ENCODE peak calls at places on chromosome 21, in ten cellular contexts. W is HFF-Myc; N is AG10803; T is body of pancreas; M is WTC11; L is HFFc6; F is astrocyte of the spinal cord; H is fibroblast of the aortic adventitia; U is GM23338; E is CD4-positive, alpha-beta T cell. Q is an unnamed sample.

GRCh38 chr21:41751621-41752020 is 15.2 kb downstream of the RIPK4 start:
- DNase-seq in W (no peak), N (no peak), T (no peak), M (no peak), L (no peak), F (no peak), H (no peak), U (no peak), E (no peak), Q (no peak)

GRCh38 chr21:18354947-18355346 is 48.6 kb downstream of the TMPRSS15 start:
- DNase-seq in W (no peak), N (no peak), T (no peak), M (no peak), L (no peak), F (peak), H (peak), U (no peak), E (no peak), Q (no peak)

GRCh38 chr21:30044447-30045064 is 104.8 kb upstream of the GRIK1 start:
- DNase-seq in W (peak), N (peak), T (peak), M (no peak), L (no peak), F (peak), H (peak), U (peak), E (no peak), Q (no peak)

GRCh38 chr21:44006656-44007055 is 5.5 kb upstream of the TRAPPC10 start:
- DNase-seq in W (no peak), N (peak), T (no peak), M (no peak), L (peak), F (no peak), H (peak), U (no peak), E (no peak), Q (peak)

GRCh38 chr21:38771536-38771935 is 34.2 kb upstream of the ETS2 start:
- DNase-seq in W (no peak), N (no peak), T (no peak), M (no peak), L (peak), F (no peak), H (peak), U (no peak), E (no peak), Q (no peak)

GRCh38 chr21:16535100-16535418 is 805.3 kb downstream of the USP25 start:
- DNase-seq in W (peak), N (peak), T (peak), M (no peak), L (peak), F (peak), H (peak), U (no peak), E (no peak), Q (no peak)

GRCh38 chr21:40457741-40458140 is 389.2 kb downstream of the DSCAM start:
- DNase-seq in W (no peak), N (no peak), T (no peak), M (no peak), L (no peak), F (no peak), H (no peak), U (no peak), E (no peak), Q (no peak)

GRCh38 chr21:17828223-17828622 is 9.1 kb upstream of the C21orf91 start:
- DNase-seq in W (no peak), N (peak), T (no peak), M (no peak), L (peak), F (peak), H (peak), U (no peak), E (no peak), Q (no peak)

GRCh38 chr21:45457161-45457831 is 52.3 kb downstream of the COL18A1 start:
- DNase-seq in W (no peak), N (no peak), T (no peak), M (no peak), L (no peak), F (no peak), H (no peak), U (no peak), E (no peak), Q (peak)

GRCh38 chr21:34196996-34197395 is 123.6 kb downstream of the MRPS6 start:
- DNase-seq in W (no peak), N (no peak), T (no peak), M (no peak), L (no peak), F (no peak), H (no peak), U (no peak), E (no peak), Q (no peak)

GRCh38 chr21:38965910-38966504 is 160.3 kb downstream of the ETS2 start:
- DNase-seq in W (no peak), N (no peak), T (peak), M (peak), L (peak), F (no peak), H (no peak), U (peak), E (no peak), Q (no peak)

GRCh38 chr21:21631961-21632360 is 633.8 kb downstream of the NCAM2 start:
- DNase-seq in W (no peak), N (peak), T (no peak), M (no peak), L (no peak), F (peak), H (peak), U (no peak), E (no peak), Q (no peak)

GRCh38 chr21:15894596-15894995 is 164.8 kb downstream of the USP25 start:
- DNase-seq in W (no peak), N (peak), T (no peak), M (no peak), L (no peak), F (peak), H (peak), U (no peak), E (no peak), Q (no peak)

GRCh38 chr21:41167348-41168342 is at the start of gene BACE2:
- DNase-seq in W (no peak), N (peak), T (peak), M (peak), L (peak), F (peak), H (peak), U (peak), E (no peak), Q (no peak)

GRCh38 chr21:23853796-23854379 is 1753.4 kb downstream of the MRPL39 start:
- DNase-seq in W (no peak), N (no peak), T (no peak), M (no peak), L (no peak), F (peak), H (peak), U (peak), E (no peak), Q (no peak)
- TF ChIP-seq CTCF in W (no peak), N (no peak), T (peak), M (no peak), L (peak), F (peak), H (peak), U (peak), E (no peak), Q (peak)

DNA sequence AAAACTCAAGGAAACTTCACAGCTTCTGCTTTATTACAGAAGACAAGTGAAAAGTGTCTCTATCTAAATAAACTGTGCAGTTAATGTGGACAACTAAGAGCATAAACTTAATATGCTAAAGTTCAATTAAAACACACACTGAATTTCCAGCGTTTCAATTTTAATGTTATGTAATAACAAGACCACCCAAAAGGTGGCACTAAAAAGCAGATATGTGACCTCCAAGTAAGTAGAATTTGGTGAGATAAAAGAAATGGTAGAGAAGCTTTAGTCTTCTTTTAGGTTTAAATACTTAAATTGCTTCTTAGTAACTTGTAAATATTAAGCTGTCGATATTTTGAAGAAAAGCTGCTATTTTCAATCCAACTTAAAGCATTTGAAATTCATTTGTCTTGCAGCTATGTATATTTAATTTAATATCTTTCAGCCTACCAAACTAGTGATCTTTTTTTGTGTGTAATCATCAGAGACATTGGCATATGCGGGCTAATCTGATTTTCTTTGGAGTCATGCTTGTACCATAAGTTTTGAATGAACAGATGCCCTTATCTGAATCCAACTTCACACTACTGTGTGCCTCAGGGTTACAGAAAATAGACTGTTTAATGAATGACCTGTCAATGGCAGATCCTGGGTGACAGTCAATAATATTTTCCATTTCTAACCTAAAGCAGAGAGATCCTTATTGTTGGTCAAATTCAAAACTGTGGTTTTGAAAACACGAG is 36.5 kb upstream of the ADAMTS1 start:
- DNase-seq in W (peak), N (peak), T (no peak), M (no peak), L (peak), F (peak), H (peak), U (peak), E (no peak), Q (no peak)
- TF ChIP-seq CTCF in W (no peak), N (peak), T (peak), M (no peak), L (peak), F (peak), H (peak), U (peak), E (no peak), Q (peak)

GRCh38 chr21:46585191-46585953 is 19.5 kb downstream of the S100B start:
- DNase-seq in W (no peak), N (no peak), T (no peak), M (no peak), L (no peak), F (no peak), H (no peak), U (no peak), E (no peak), Q (no peak)
- TF ChIP-seq CTCF in W (no peak), N (no peak), T (no peak), M (no peak), L (no peak), F (no peak), H (no peak), U (no peak), E (no peak), Q (no peak)

GRCh38 chr21:27219068-27219467 is 252.2 kb upstream of the ADAMTS5 start:
- DNase-seq in W (no peak), N (peak), T (no peak), M (no peak), L (peak), F (peak), H (peak), U (no peak), E (no peak), Q (no peak)

GRCh38 chr21:27212444-27212843 is 245.6 kb upstream of the ADAMTS5 start:
- DNase-seq in W (no peak), N (no peak), T (no peak), M (no peak), L (no peak), F (no peak), H (peak), U (no peak), E (no peak), Q (no peak)

GRCh38 chr21:27213328-27213727 is 246.4 kb upstream of the ADAMTS5 start:
- DNase-seq in W (no peak), N (no peak), T (no peak), M (no peak), L (peak), F (no peak), H (peak), U (peak), E (no peak), Q (no peak)
- TF ChIP-seq CTCF in W (peak), N (peak), T (no peak), M (no peak), L (peak), F (peak), H (peak), U (peak), E (no peak), Q (peak)

DNA sequence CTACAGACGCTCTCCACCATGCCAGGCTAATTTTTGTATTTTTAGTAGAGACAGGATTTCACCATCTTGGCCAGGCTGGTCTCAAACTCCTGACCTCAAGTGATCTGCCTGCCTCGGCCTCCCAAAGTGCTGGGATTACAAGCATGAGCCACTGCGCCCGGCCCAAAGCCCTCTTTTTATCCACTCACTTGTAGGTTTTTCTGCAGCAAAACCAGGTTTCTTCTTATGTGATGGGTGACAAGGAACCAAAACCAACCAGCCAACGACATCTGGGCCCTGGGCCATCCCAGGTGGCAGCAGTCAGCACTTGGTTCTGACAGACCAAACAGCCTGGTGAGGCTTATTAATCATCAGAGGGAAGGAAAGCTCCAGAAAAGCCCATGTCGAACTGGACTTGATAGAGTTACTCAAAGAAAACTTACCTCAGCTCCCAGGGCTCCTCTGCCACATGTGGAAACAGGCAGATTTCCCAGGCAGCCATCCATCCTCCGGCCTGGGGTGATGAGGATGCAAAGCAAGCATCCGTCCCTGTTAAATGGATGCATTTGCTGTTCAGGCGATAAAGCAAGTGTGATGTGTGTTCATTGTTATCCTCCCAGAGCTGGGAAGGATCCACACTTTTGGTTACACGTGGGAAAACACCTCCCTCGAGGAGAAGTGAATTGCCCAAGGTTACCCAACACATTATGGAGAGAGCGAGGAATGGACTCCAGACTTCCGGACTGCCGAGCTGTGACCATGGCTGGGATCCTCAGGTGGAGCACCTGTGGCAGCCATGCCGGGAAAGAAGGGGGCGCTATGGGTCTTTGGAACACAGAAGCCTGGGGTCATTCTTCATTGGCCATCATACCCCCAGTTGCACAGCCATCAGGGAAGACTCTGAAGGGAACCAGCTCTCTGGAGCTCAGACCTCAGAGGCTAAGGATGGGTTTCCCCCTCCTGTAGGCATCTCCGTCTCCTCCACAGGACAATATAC is 118.8 kb downstream of the HUNK start:
- DNase-seq in W (no peak), N (no peak), T (no peak), M (peak), L (no peak), F (no peak), H (no peak), U (peak), E (no peak), Q (no peak)
- TF ChIP-seq CTCF in W (peak), N (no peak), T (no peak), M (peak), L (no peak), F (no peak), H (no peak), U (peak), E (no peak), Q (no peak)

DNA sequence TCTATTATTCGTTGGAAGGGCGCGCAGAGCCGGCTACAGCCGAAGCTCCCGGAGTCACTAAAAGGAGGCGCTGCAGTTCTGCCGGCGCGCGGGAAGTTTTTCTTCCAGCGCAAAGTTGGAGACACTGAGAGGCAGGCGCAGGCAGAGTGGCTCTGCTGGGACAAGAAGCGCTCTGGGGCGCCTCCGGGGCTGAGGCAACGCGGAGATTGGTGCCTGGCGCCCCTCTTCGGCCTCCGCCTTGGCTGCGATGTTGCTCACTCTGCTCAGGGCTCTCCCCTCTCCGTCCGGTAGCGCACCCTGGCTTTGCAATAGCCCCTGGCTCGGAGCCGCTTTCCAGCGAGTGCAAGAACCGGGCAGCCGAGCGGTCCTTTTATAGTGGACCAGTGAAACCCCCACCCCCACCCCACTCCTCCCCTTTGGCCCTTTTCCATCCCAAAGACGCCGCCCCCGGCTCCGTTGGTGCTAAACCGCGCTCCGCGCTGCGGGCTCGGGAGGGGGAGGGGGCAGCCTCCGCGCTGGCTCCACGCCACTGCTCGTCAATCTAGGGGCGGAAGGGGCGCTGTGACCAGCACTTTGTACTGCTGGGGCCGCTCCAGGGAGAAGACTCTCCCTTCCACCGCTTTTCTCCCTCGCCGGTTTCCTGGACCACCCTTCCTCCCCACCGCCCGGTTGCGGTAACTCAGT is at the start of gene ADAMTS1:
- DNase-seq in W (no peak), N (peak), T (peak), M (peak), L (peak), F (peak), H (peak), U (peak), E (no peak), Q (peak)
- TF ChIP-seq CTCF in W (no peak), N (peak), T (no peak), M (no peak), L (peak), F (peak), H (peak), U (no peak), E (no peak), Q (peak)

Q was measured in chondrocyte.